ENCODE peak calls at places on chromosomes 1 and 21, in eight cellular contexts. B is activated B cell treated with CpG ODN at 0.5 μM for 24 hours, U is pancreas, P is cardiac fibroblast, Y is fibroblast of mammary gland, M is endothelial cell, N is MM.1S, J is AG04450. T is an unnamed sample.

GRCh38 chr1:198254948-198255347 is 98.2 kb downstream of the NEK7 start:
- DNase-seq in U (no peak), N (no peak), J (no peak), Y (no peak), P (no peak), B (no peak), M (no peak), T (no peak)

GRCh38 chr1:74610961-74611360 is 62.6 kb downstream of the ERICH3 start:
- DNase-seq in U (no peak), B (no peak), P (no peak), J (no peak), N (no peak), M (no peak), Y (no peak), T (no peak)

GRCh38 chr1:203781962-203782361 is 13.5 kb upstream of the ZBED6 start:
- DNase-seq in B (no peak), M (no peak), Y (no peak), P (no peak), U (no peak), J (no peak), N (no peak), T (no peak)

GRCh38 chr21:43023175-43023574 is 48.8 kb downstream of the PKNOX1 start:
- DNase-seq in B (no peak), M (no peak), J (no peak), P (no peak), Y (no peak), U (no peak), N (no peak), T (no peak)

GRCh38 chr1:100646000-100646399 is 73.5 kb upstream of the VCAM1 start:
- DNase-seq in N (no peak), U (no peak), J (no peak), B (no peak), M (no peak), Y (no peak), P (no peak), T (no peak)

GRCh38 chr1:9249534-9250335 is 15.2 kb downstream of the H6PD start:
- DNase-seq in N (peak), J (no peak), B (no peak), U (peak), M (peak), P (peak), Y (peak), T (peak)

GRCh38 chr1:48823161-48823560 is 46.5 kb upstream of the BEND5 start:
- DNase-seq in Y (no peak), U (peak), J (no peak), P (no peak), B (no peak), M (no peak), N (no peak), T (no peak)

GRCh38 chr1:151156515-151156819 is at the start of gene TNFAIP8L2:
- DNase-seq in M (no peak), J (no peak), B (peak), N (no peak), P (no peak), U (no peak), Y (no peak), T (no peak)

GRCh38 chr1:72724951-72725863 is 442.9 kb upstream of the NEGR1 start:
- DNase-seq in N (no peak), M (peak), B (no peak), U (peak), Y (no peak), P (no peak), J (no peak), T (no peak)

GRCh38 chr1:213399695-213400094 is 348.7 kb downstream of the RPS6KC1 start:
- DNase-seq in J (no peak), U (no peak), N (no peak), B (no peak), Y (no peak), P (no peak), M (no peak), T (no peak)

GRCh38 chr21:17387030-17387617 is 125.7 kb upstream of the CXADR start:
- DNase-seq in M (peak), U (no peak), Y (peak), N (peak), J (peak), B (no peak), P (peak), T (peak)

GRCh38 chr1:157941939-157942338 is 51.5 kb upstream of the KIRREL1 start:
- DNase-seq in M (no peak), U (no peak), N (no peak), Y (no peak), P (no peak), B (no peak), J (no peak), T (no peak)

GRCh38 chr1:29503441-29503840 is 267.1 kb downstream of the PTPRU start:
- DNase-seq in J (no peak), N (no peak), Y (no peak), M (no peak), B (no peak), U (no peak), P (no peak), T (no peak)

GRCh38 chr1:59446257-59446901 is 149.5 kb downstream of the FGGY start:
- DNase-seq in M (no peak), Y (peak), N (no peak), J (peak), P (peak), B (no peak), U (no peak), T (peak)

GRCh38 chr1:902802-903201 is 20.9 kb upstream of the SAMD11 start:
- DNase-seq in N (no peak), Y (no peak), B (no peak), M (no peak), P (no peak), J (no peak), U (peak), T (no peak)

GRCh38 chr1:188822248-188822647 is 1655.4 kb downstream of the BRINP3 start:
- DNase-seq in Y (no peak), U (no peak), P (no peak), N (no peak), B (no peak), M (peak), J (no peak), T (no peak)

GRCh38 chr1:46487818-46488218 is 1.8 kb upstream of the DMBX1 start:
- DNase-seq in M (peak), J (no peak), Y (peak), N (no peak), P (peak), B (no peak), U (no peak), T (no peak)

GRCh38 chr1:39509360-39510009 is 18.0 kb downstream of the BMP8A start:
- DNase-seq in B (no peak), P (peak), N (peak), U (peak), M (no peak), Y (peak), J (no peak), T (no peak)

GRCh38 chr1:54220004-54220811 is 20.2 kb downstream of the MRPL37 start:
- DNase-seq in N (no peak), Y (peak), U (peak), M (no peak), P (peak), B (no peak), J (no peak), T (peak)

GRCh38 chr1:71015745-71016144 is 31.9 kb downstream of the PTGER3 start:
- DNase-seq in U (no peak), P (peak), Y (peak), B (no peak), M (no peak), J (no peak), N (no peak), T (no peak)

GRCh38 chr21:25564349-25564948 is 42.8 kb downstream of the MRPL39 start:
- DNase-seq in B (no peak), M (no peak), J (no peak), U (no peak), Y (no peak), P (no peak), N (no peak), T (no peak)

GRCh38 chr1:38958967-38959366 is 17.3 kb upstream of the RHBDL2 start:
- DNase-seq in Y (peak), P (peak), N (no peak), M (no peak), B (no peak), U (no peak), J (no peak), T (peak)

GRCh38 chr1:221279146-221279545 is 399.9 kb downstream of the HLX start:
- DNase-seq in N (no peak), J (no peak), P (peak), M (no peak), Y (peak), B (no peak), U (no peak), T (peak)

GRCh38 chr1:61436016-61436415 is 288.9 kb downstream of the TM2D1 start:
- DNase-seq in J (no peak), U (no peak), B (no peak), N (peak), Y (no peak), M (no peak), P (no peak), T (no peak)

GRCh38 chr1:61434276-61434675 is 290.7 kb downstream of the TM2D1 start:
- DNase-seq in U (no peak), Y (no peak), B (no peak), J (no peak), M (no peak), P (no peak), N (no peak), T (no peak)

GRCh38 chr1:61432616-61433388 is 292.1 kb downstream of the TM2D1 start:
- DNase-seq in Y (no peak), J (no peak), B (no peak), U (no peak), N (no peak), P (no peak), M (no peak), T (no peak)

GRCh38 chr1:61435226-61435625 is 289.7 kb downstream of the TM2D1 start:
- DNase-seq in Y (no peak), B (no peak), J (no peak), U (no peak), N (no peak), P (no peak), M (no peak), T (no peak)

GRCh38 chr1:61433646-61434045 is 291.3 kb downstream of the TM2D1 start:
- DNase-seq in N (no peak), Y (no peak), P (no peak), M (no peak), J (no peak), B (no peak), U (no peak), T (no peak)
- TF ChIP-seq CTCF in N (no peak), Y (no peak), P (no peak), M (no peak), J (no peak), B (no peak), U (no peak), T (no peak)

GRCh38 chr21:26837539-26837938 is 7.7 kb downstream of the ADAMTS1 start:
- DNase-seq in Y (no peak), N (no peak), M (no peak), P (peak), U (no peak), B (no peak), J (no peak), T (no peak)
- TF ChIP-seq CTCF in Y (no peak), N (no peak), M (no peak), P (no peak), U (no peak), B (no peak), J (no peak), T (peak)

GRCh38 chr21:32889596-32889995 is 118.0 kb upstream of the PAXBP1 start:
- DNase-seq in U (no peak), J (no peak), P (peak), M (no peak), Y (peak), N (no peak), B (no peak), T (peak)

GRCh38 chr21:32887026-32887425 is 115.5 kb upstream of the PAXBP1 start:
- DNase-seq in N (no peak), P (no peak), J (no peak), M (no peak), Y (no peak), B (no peak), U (no peak), T (no peak)

GRCh38 chr21:32888971-32889370 is 117.4 kb upstream of the PAXBP1 start:
- DNase-seq in M (no peak), U (no peak), N (no peak), Y (peak), J (no peak), P (peak), B (no peak), T (peak)

GRCh38 chr21:32884062-32884461 is 112.5 kb upstream of the PAXBP1 start:
- DNase-seq in Y (no peak), P (no peak), J (no peak), M (no peak), B (no peak), U (no peak), N (no peak), T (no peak)

GRCh38 chr21:32886339-32886738 is 114.8 kb upstream of the PAXBP1 start:
- DNase-seq in B (no peak), P (no peak), M (no peak), N (peak), U (no peak), J (no peak), Y (peak), T (no peak)
- TF ChIP-seq CTCF in B (no peak), P (no peak), M (no peak), N (peak), U (no peak), J (no peak), Y (no peak), T (no peak)

GRCh38 chr21:31537872-31538576 is 121.5 kb upstream of the SOD1 start:
- DNase-seq in U (no peak), B (no peak), M (peak), P (no peak), J (no peak), N (no peak), Y (no peak), T (no peak)
- TF ChIP-seq CTCF in U (no peak), B (no peak), M (peak), P (no peak), J (no peak), N (peak), Y (no peak), T (peak)

GRCh38 chr1:32818804-32819541 is 1.5 kb downstream of the S100PBP start:
- DNase-seq in Y (no peak), U (no peak), N (peak), P (no peak), B (no peak), J (no peak), M (no peak), T (no peak)
- TF ChIP-seq CTCF in Y (no peak), U (no peak), N (no peak), P (no peak), B (no peak), J (no peak), M (no peak), T (no peak)

DNA sequence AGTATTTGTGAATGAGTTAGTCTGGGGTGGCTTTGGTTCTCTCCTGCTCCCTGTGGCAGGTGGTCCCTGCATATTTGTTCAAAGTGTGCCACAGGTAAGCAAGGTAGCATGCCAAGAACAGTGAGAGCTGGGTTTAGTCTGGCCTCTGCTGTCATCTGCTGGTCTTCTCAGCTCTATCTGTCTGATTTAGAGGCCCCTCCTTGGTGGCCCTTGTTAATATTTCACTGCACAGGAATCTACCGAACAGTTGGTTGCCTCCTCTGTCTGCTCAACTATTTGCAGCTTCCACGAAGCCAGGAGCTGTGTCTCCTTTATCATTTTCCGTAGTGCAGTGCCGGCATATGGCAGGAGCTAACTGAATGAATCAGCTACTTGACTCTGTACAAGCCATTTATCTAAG is 9.7 kb downstream of the DNM3 start:
- DNase-seq in B (no peak), N (no peak), P (no peak), M (no peak), J (no peak), Y (no peak), U (no peak), T (no peak)
- TF ChIP-seq CTCF in B (no peak), N (no peak), P (no peak), M (no peak), J (no peak), Y (no peak), U (no peak), T (no peak)

DNA sequence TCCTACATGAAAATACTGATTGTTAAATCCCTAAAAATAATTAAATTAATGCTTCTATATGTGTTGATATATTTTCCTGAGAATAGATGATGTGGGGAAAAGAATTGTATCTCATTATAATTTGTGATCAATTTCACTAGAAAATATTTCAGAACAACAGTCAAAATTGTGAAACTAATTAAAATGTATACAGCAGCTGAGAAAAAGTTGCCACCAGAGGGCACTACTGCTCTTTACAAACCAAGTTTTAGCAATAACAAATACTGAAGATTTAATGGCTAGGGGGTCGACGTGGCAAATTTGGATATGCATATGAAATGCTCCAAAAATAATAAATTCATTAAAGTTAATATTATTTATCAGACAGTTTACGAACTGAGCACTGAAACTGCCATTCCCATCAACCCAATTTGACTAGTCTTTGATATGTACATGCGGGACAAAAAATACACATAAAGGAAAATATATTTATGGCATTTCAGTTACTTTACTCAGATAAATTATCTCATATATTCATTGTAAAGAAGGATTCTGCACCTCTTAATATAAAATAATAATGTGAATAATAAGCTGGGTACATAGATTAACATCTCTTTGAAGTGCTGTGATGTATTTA is 96.3 kb upstream of the TMPRSS15 start:
- DNase-seq in B (no peak), J (no peak), Y (peak), N (peak), U (no peak), M (peak), P (peak), T (peak)
- TF ChIP-seq CTCF in B (no peak), J (peak), Y (peak), N (peak), U (peak), M (peak), P (peak), T (peak)

T was measured in HFFc6.